ENCODE peak calls at places on chromosomes 7 and 10, in eight cellular contexts. One of them, this sample, is unnamed.

GRCh38 chr7:34093276-34093675 is 187.9 kb downstream of the BMPER start:
- DNase-seq in effector CD4-positive, alpha-beta T cell: no peak
- DNase-seq in adipocyte: no peak
- DNase-seq in erythroblast: no peak
- DNase-seq in T-helper 2 cell: no peak
- DNase-seq in occipital lobe: no peak
- DNase-seq in germinal center: no peak
- DNase-seq in pancreas: no peak
- DNase-seq in this sample: no peak

GRCh38 chr7:17030559-17030958 is 148.8 kb upstream of the AGR3 start:
- DNase-seq in effector CD4-positive, alpha-beta T cell: no peak
- DNase-seq in adipocyte: no peak
- DNase-seq in erythroblast: no peak
- DNase-seq in T-helper 2 cell: no peak
- DNase-seq in occipital lobe: no peak
- DNase-seq in germinal center: no peak
- DNase-seq in pancreas: no peak
- DNase-seq in this sample: no peak

GRCh38 chr7:18590259-18590658 is 94.7 kb downstream of the HDAC9 start:
- DNase-seq in effector CD4-positive, alpha-beta T cell: no peak
- DNase-seq in adipocyte: no peak
- DNase-seq in erythroblast: no peak
- DNase-seq in T-helper 2 cell: no peak
- DNase-seq in occipital lobe: no peak
- DNase-seq in germinal center: no peak
- DNase-seq in pancreas: no peak
- DNase-seq in this sample: no peak

GRCh38 chr7:131130324-131130723 is 197.4 kb upstream of the MKLN1 start:
- DNase-seq in effector CD4-positive, alpha-beta T cell: no peak
- DNase-seq in adipocyte: no peak
- DNase-seq in erythroblast: no peak
- DNase-seq in T-helper 2 cell: no peak
- DNase-seq in occipital lobe: no peak
- DNase-seq in germinal center: no peak
- DNase-seq in pancreas: no peak
- DNase-seq in this sample: no peak

GRCh38 chr10:1056326-1057105 is at the start of gene WDR37:
- DNase-seq in effector CD4-positive, alpha-beta T cell: peak
- DNase-seq in adipocyte: peak
- DNase-seq in erythroblast: peak
- DNase-seq in T-helper 2 cell: peak
- DNase-seq in occipital lobe: peak
- DNase-seq in germinal center: peak
- DNase-seq in pancreas: peak
- DNase-seq in this sample: peak

GRCh38 chr7:123846217-123846891 is 1.4 kb downstream of the HYAL4 start:
- DNase-seq in effector CD4-positive, alpha-beta T cell: no peak
- DNase-seq in adipocyte: no peak
- DNase-seq in erythroblast: no peak
- DNase-seq in T-helper 2 cell: no peak
- DNase-seq in occipital lobe: no peak
- DNase-seq in germinal center: no peak
- DNase-seq in pancreas: no peak
- DNase-seq in this sample: no peak

GRCh38 chr7:68146970-68147369 is 1150.3 kb downstream of the TYW1 start:
- DNase-seq in effector CD4-positive, alpha-beta T cell: no peak
- DNase-seq in adipocyte: no peak
- DNase-seq in erythroblast: no peak
- DNase-seq in T-helper 2 cell: no peak
- DNase-seq in occipital lobe: no peak
- DNase-seq in germinal center: no peak
- DNase-seq in pancreas: no peak
- DNase-seq in this sample: no peak

GRCh38 chr10:110827410-110827809 is 44.3 kb upstream of the PDCD4 start:
- DNase-seq in effector CD4-positive, alpha-beta T cell: no peak
- DNase-seq in adipocyte: peak
- DNase-seq in erythroblast: no peak
- DNase-seq in T-helper 2 cell: no peak
- DNase-seq in occipital lobe: no peak
- DNase-seq in germinal center: no peak
- DNase-seq in pancreas: no peak
- DNase-seq in this sample: no peak

GRCh38 chr7:151078233-151079040 is 2.2 kb downstream of the FASTK start:
- DNase-seq in effector CD4-positive, alpha-beta T cell: no peak
- DNase-seq in adipocyte: no peak
- DNase-seq in erythroblast: no peak
- DNase-seq in T-helper 2 cell: no peak
- DNase-seq in occipital lobe: no peak
- DNase-seq in germinal center: no peak
- DNase-seq in pancreas: no peak
- DNase-seq in this sample: no peak

GRCh38 chr7:23713285-23714235 is 3.5 kb downstream of the STK31 start:
- DNase-seq in effector CD4-positive, alpha-beta T cell: no peak
- DNase-seq in adipocyte: peak
- DNase-seq in erythroblast: no peak
- DNase-seq in T-helper 2 cell: no peak
- DNase-seq in occipital lobe: no peak
- DNase-seq in germinal center: no peak
- DNase-seq in pancreas: no peak
- DNase-seq in this sample: no peak

GRCh38 chr7:33986951-33987948 is 81.9 kb downstream of the BMPER start:
- DNase-seq in effector CD4-positive, alpha-beta T cell: no peak
- DNase-seq in adipocyte: peak
- DNase-seq in erythroblast: peak
- DNase-seq in T-helper 2 cell: no peak
- DNase-seq in occipital lobe: peak
- DNase-seq in germinal center: no peak
- DNase-seq in pancreas: no peak
- DNase-seq in this sample: no peak

GRCh38 chr7:36865019-36865418 is 140.7 kb upstream of the AOAH start:
- DNase-seq in effector CD4-positive, alpha-beta T cell: no peak
- DNase-seq in adipocyte: no peak
- DNase-seq in erythroblast: no peak
- DNase-seq in T-helper 2 cell: peak
- DNase-seq in occipital lobe: no peak
- DNase-seq in germinal center: no peak
- DNase-seq in pancreas: no peak
- DNase-seq in this sample: peak

GRCh38 chr10:32943854-32944661 is 14.0 kb downstream of the ITGB1 start:
- DNase-seq in effector CD4-positive, alpha-beta T cell: no peak
- DNase-seq in adipocyte: no peak
- DNase-seq in erythroblast: peak
- DNase-seq in T-helper 2 cell: no peak
- DNase-seq in occipital lobe: no peak
- DNase-seq in germinal center: no peak
- DNase-seq in pancreas: no peak
- DNase-seq in this sample: no peak

GRCh38 chr7:20541615-20542349 is 73.7 kb upstream of the ABCB5 start:
- DNase-seq in effector CD4-positive, alpha-beta T cell: no peak
- DNase-seq in adipocyte: no peak
- DNase-seq in erythroblast: no peak
- DNase-seq in T-helper 2 cell: no peak
- DNase-seq in occipital lobe: no peak
- DNase-seq in germinal center: no peak
- DNase-seq in pancreas: no peak
- DNase-seq in this sample: no peak

GRCh38 chr7:2034291-2035201 is 198.2 kb downstream of the MAD1L1 start:
- DNase-seq in effector CD4-positive, alpha-beta T cell: peak
- DNase-seq in adipocyte: no peak
- DNase-seq in erythroblast: no peak
- DNase-seq in T-helper 2 cell: no peak
- DNase-seq in occipital lobe: no peak
- DNase-seq in germinal center: no peak
- DNase-seq in pancreas: no peak
- DNase-seq in this sample: no peak

GRCh38 chr7:135562720-135563119 is 5.0 kb downstream of the NUP205 start:
- DNase-seq in effector CD4-positive, alpha-beta T cell: no peak
- DNase-seq in adipocyte: no peak
- DNase-seq in erythroblast: no peak
- DNase-seq in T-helper 2 cell: no peak
- DNase-seq in occipital lobe: no peak
- DNase-seq in germinal center: no peak
- DNase-seq in pancreas: no peak
- DNase-seq in this sample: no peak

GRCh38 chr7:129160161-129160911 is 15.8 kb downstream of the TSPAN33 start:
- DNase-seq in effector CD4-positive, alpha-beta T cell: no peak
- DNase-seq in adipocyte: no peak
- DNase-seq in erythroblast: no peak
- DNase-seq in T-helper 2 cell: no peak
- DNase-seq in occipital lobe: no peak
- DNase-seq in germinal center: no peak
- DNase-seq in pancreas: no peak
- DNase-seq in this sample: no peak

GRCh38 chr10:100826983-100827818 is 81.8 kb downstream of the PAX2 start:
- DNase-seq in effector CD4-positive, alpha-beta T cell: no peak
- DNase-seq in adipocyte: no peak
- DNase-seq in erythroblast: no peak
- DNase-seq in T-helper 2 cell: no peak
- DNase-seq in occipital lobe: no peak
- DNase-seq in germinal center: peak
- DNase-seq in pancreas: peak
- DNase-seq in this sample: peak

GRCh38 chr7:130994378-130995115 is 260.5 kb upstream of the KLF14 start:
- DNase-seq in effector CD4-positive, alpha-beta T cell: no peak
- DNase-seq in adipocyte: no peak
- DNase-seq in erythroblast: no peak
- DNase-seq in T-helper 2 cell: no peak
- DNase-seq in occipital lobe: peak
- DNase-seq in germinal center: no peak
- DNase-seq in pancreas: peak
- DNase-seq in this sample: peak

GRCh38 chr7:78018541-78019456 is 220.2 kb downstream of the PHTF2 start:
- DNase-seq in effector CD4-positive, alpha-beta T cell: no peak
- DNase-seq in adipocyte: peak
- DNase-seq in erythroblast: peak
- DNase-seq in T-helper 2 cell: no peak
- DNase-seq in occipital lobe: peak
- DNase-seq in germinal center: no peak
- DNase-seq in pancreas: peak
- DNase-seq in this sample: peak

GRCh38 chr7:30911561-30911969 is at the start of gene AQP1:
- DNase-seq in effector CD4-positive, alpha-beta T cell: no peak
- DNase-seq in adipocyte: no peak
- DNase-seq in erythroblast: peak
- DNase-seq in T-helper 2 cell: no peak
- DNase-seq in occipital lobe: no peak
- DNase-seq in germinal center: no peak
- DNase-seq in pancreas: peak
- DNase-seq in this sample: no peak

GRCh38 chr10:68871105-68871711 is 29.9 kb upstream of the DDX50 start:
- DNase-seq in effector CD4-positive, alpha-beta T cell: no peak
- DNase-seq in adipocyte: peak
- DNase-seq in erythroblast: peak
- DNase-seq in T-helper 2 cell: no peak
- DNase-seq in occipital lobe: no peak
- DNase-seq in germinal center: no peak
- DNase-seq in pancreas: no peak
- DNase-seq in this sample: no peak

GRCh38 chr7:54541941-54542618 is at the start of gene VSTM2A:
- DNase-seq in effector CD4-positive, alpha-beta T cell: no peak
- DNase-seq in adipocyte: peak
- DNase-seq in erythroblast: no peak
- DNase-seq in T-helper 2 cell: no peak
- DNase-seq in occipital lobe: peak
- DNase-seq in germinal center: no peak
- DNase-seq in pancreas: no peak
- DNase-seq in this sample: no peak

GRCh38 chr10:119807960-119808697 is 64.5 kb downstream of the MCMBP start:
- DNase-seq in effector CD4-positive, alpha-beta T cell: no peak
- DNase-seq in adipocyte: peak
- DNase-seq in erythroblast: no peak
- DNase-seq in T-helper 2 cell: peak
- DNase-seq in occipital lobe: no peak
- DNase-seq in germinal center: no peak
- DNase-seq in pancreas: no peak
- DNase-seq in this sample: no peak

GRCh38 chr10:104308439-104308903 is 29.8 kb downstream of the ITPRIP start:
- DNase-seq in effector CD4-positive, alpha-beta T cell: no peak
- DNase-seq in adipocyte: no peak
- DNase-seq in erythroblast: no peak
- DNase-seq in T-helper 2 cell: peak
- DNase-seq in occipital lobe: no peak
- DNase-seq in germinal center: no peak
- DNase-seq in pancreas: no peak
- DNase-seq in this sample: peak

GRCh38 chr7:8149222-8149621 is 112.7 kb downstream of the ICA1 start:
- DNase-seq in effector CD4-positive, alpha-beta T cell: no peak
- DNase-seq in adipocyte: peak
- DNase-seq in erythroblast: no peak
- DNase-seq in T-helper 2 cell: no peak
- DNase-seq in occipital lobe: no peak
- DNase-seq in germinal center: no peak
- DNase-seq in pancreas: no peak
- DNase-seq in this sample: no peak

GRCh38 chr10:121865554-121865953 is 62.3 kb downstream of the ATE1 start:
- DNase-seq in effector CD4-positive, alpha-beta T cell: no peak
- DNase-seq in adipocyte: no peak
- DNase-seq in erythroblast: no peak
- DNase-seq in T-helper 2 cell: no peak
- DNase-seq in occipital lobe: no peak
- DNase-seq in germinal center: no peak
- DNase-seq in pancreas: no peak
- DNase-seq in this sample: no peak

GRCh38 chr10:71433116-71433982 is 36.6 kb downstream of the CDH23 start:
- DNase-seq in effector CD4-positive, alpha-beta T cell: no peak
- DNase-seq in adipocyte: no peak
- DNase-seq in erythroblast: no peak
- DNase-seq in T-helper 2 cell: no peak
- DNase-seq in occipital lobe: no peak
- DNase-seq in germinal center: no peak
- DNase-seq in pancreas: no peak
- DNase-seq in this sample: no peak

GRCh38 chr10:59387951-59388431 is 25.6 kb upstream of the FAM13C start:
- DNase-seq in effector CD4-positive, alpha-beta T cell: no peak
- DNase-seq in adipocyte: peak
- DNase-seq in erythroblast: no peak
- DNase-seq in T-helper 2 cell: no peak
- DNase-seq in occipital lobe: no peak
- DNase-seq in germinal center: no peak
- DNase-seq in pancreas: no peak
- DNase-seq in this sample: no peak

GRCh38 chr10:68924593-68924992 is 23.5 kb downstream of the DDX50 start:
- DNase-seq in effector CD4-positive, alpha-beta T cell: no peak
- DNase-seq in adipocyte: peak
- DNase-seq in erythroblast: no peak
- DNase-seq in T-helper 2 cell: no peak
- DNase-seq in occipital lobe: no peak
- DNase-seq in germinal center: no peak
- DNase-seq in pancreas: no peak
- DNase-seq in this sample: no peak